ENCODE peak calls at places on chromosomes 16 and 17, in four cellular contexts. C, U, G and Z are unnamed samples.

GRCh38 chr17:64339516-64340475 is 50.9 kb downstream of the PECAM1 start:
- DNase-seq in C (no peak), U (no peak), G (no peak), Z (no peak)

GRCh38 chr17:49136335-49136734 is 3.8 kb downstream of the B4GALNT2 start:
- DNase-seq in C (no peak), U (no peak), G (no peak), Z (no peak)

GRCh38 chr16:4389051-4389955 is 17.7 kb downstream of the VASN start:
- DNase-seq in C (no peak), U (no peak), G (no peak), Z (no peak)

GRCh38 chr16:27377666-27378485 is 24.1 kb upstream of the IL21R start:
- DNase-seq in C (no peak), U (no peak), G (no peak), Z (no peak)

GRCh38 chr17:55120651-55121050 is 144.1 kb upstream of the HLF start:
- DNase-seq in C (no peak), U (no peak), G (no peak), Z (no peak)

GRCh38 chr16:53518550-53519416 is 15.8 kb upstream of the AKTIP start:
- DNase-seq in C (peak; percentile 53), U (no peak), G (no peak), Z (peak; percentile 92)

GRCh38 chr16:11989238-11990160 is 13.0 kb downstream of the SNX29 start:
- DNase-seq in C (no peak), U (no peak), G (no peak), Z (no peak)

GRCh38 chr16:4123617-4124300 is 7.5 kb upstream of the ADCY9 start:
- DNase-seq in C (no peak), U (no peak), G (no peak), Z (no peak)

GRCh38 chr17:42775534-42776098 is 2.4 kb downstream of the VPS25 start:
- DNase-seq in C (no peak), U (no peak), G (no peak), Z (no peak)

GRCh38 chr16:20874088-20874581 is 26.0 kb downstream of the DCUN1D3 start:
- DNase-seq in C (no peak), U (no peak), G (no peak), Z (no peak)